ENCODE peak calls at places on chromosomes 5 and 9, in ten cellular contexts. G, U, N, J, A, L, B, C, Q and X are unnamed samples.

GRCh38 chr5:143267186-143267585 is 136.3 kb downstream of the NR3C1 start:
- DNase-seq in G (no peak), U (no peak), N (no peak), J (no peak), A (no peak), L (no peak), B (no peak), C (no peak), Q (no peak), X (no peak)

GRCh38 chr5:141517902-141518610 is 29.2 kb downstream of the PCDHGC5 start:
- DNase-seq in G (no peak), U (no peak), N (no peak), J (peak; percentile 38), A (no peak), L (peak; percentile 62), B (peak; percentile 57), C (no peak), Q (peak; percentile 95), X (no peak)

GRCh38 chr9:120628207-120628924 is 48.4 kb upstream of the CDK5RAP2 start:
- DNase-seq in G (no peak), U (no peak), N (no peak), J (no peak), A (no peak), L (no peak), B (no peak), C (no peak), Q (no peak), X (no peak)

GRCh38 chr5:93585753-93586385 is 2.8 kb downstream of the NR2F1 start:
- DNase-seq in G (no peak), U (peak; percentile 44), N (no peak), J (peak; percentile 43), A (no peak), L (peak; percentile 62), B (peak; percentile 48), C (peak; percentile 51), Q (peak; percentile 64), X (no peak)

GRCh38 chr5:15241216-15241821 is 258.7 kb upstream of the FBXL7 start:
- DNase-seq in G (no peak), U (no peak), N (no peak), J (peak; percentile 10), A (no peak), L (no peak), B (peak; percentile 25), C (no peak), Q (no peak), X (no peak)

GRCh38 chr5:157271740-157272271 is 5.9 kb downstream of the CYFIP2 start:
- DNase-seq in G (peak; percentile 90), U (no peak), N (peak; percentile 71), J (no peak), A (no peak), L (no peak), B (no peak), C (no peak), Q (no peak), X (no peak)

GRCh38 chr9:108677776-108678175 is 178.0 kb downstream of the ACTL7B start:
- DNase-seq in G (no peak), U (no peak), N (no peak), J (no peak), A (no peak), L (no peak), B (no peak), C (no peak), Q (no peak), X (no peak)

GRCh38 chr9:130137870-130138653 is 34.1 kb upstream of the NCS1 start:
- DNase-seq in G (no peak), U (peak; percentile 63), N (no peak), J (peak; percentile 97), A (peak; percentile 49), L (no peak), B (peak; percentile 93), C (peak; percentile 67), Q (peak; percentile 95), X (peak; percentile 98)

GRCh38 chr9:126411948-126412284 is 85.3 kb downstream of the MVB12B start:
- DNase-seq in G (no peak), U (no peak), N (no peak), J (no peak), A (no peak), L (no peak), B (no peak), C (no peak), Q (no peak), X (no peak)

GRCh38 chr9:120109242-120109641 is 470.7 kb downstream of the CDK5RAP2 start:
- DNase-seq in G (no peak), U (no peak), N (no peak), J (peak; percentile 24), A (no peak), L (peak; percentile 50), B (no peak), C (peak; percentile 74), Q (no peak), X (no peak)

GRCh38 chr9:90898229-90898628 is 96.6 kb downstream of the SYK start:
- DNase-seq in G (no peak), U (no peak), N (no peak), J (peak; percentile 30), A (no peak), L (no peak), B (peak; percentile 35), C (no peak), Q (peak; percentile 25), X (no peak)

DNA sequence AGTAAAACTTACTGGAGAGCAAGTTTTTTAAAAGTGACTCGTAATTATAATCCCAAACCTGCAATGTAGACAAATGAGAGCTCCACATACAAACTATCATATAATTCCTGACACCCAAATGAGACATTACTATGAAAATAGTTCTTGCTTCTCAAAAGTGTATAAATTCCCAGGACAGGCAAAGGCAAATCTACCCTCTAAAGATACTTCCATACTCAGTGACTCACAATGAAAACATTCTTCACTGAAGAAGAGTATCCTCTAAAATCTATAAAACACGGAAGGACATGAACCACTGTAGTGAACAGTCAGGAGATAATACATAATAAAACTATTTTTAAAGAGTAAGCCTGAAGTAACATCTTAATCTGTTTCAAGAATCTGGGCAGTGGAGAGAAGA is 531.9 kb upstream of the GRAMD2B start:
- DNase-seq in G (no peak), U (no peak), N (no peak), J (no peak), A (no peak), L (no peak), B (no peak), C (no peak), Q (no peak), X (no peak)
- H3K4me1 ChIP-seq in G (no peaks in the 10 kb centered on the region), U (no peaks in the 10 kb centered on the region), N (no peaks in the 10 kb centered on the region), J (no peaks in the 10 kb centered on the region), A (peaks cover 6% of the 10 kb centered on the region), L (peaks cover 4% of the 10 kb centered on the region), B (peaks cover 6% of the 10 kb centered on the region), C (no peaks in the 10 kb centered on the region), Q (no peaks in the 10 kb centered on the region), X (no peaks in the 10 kb centered on the region)

DNA sequence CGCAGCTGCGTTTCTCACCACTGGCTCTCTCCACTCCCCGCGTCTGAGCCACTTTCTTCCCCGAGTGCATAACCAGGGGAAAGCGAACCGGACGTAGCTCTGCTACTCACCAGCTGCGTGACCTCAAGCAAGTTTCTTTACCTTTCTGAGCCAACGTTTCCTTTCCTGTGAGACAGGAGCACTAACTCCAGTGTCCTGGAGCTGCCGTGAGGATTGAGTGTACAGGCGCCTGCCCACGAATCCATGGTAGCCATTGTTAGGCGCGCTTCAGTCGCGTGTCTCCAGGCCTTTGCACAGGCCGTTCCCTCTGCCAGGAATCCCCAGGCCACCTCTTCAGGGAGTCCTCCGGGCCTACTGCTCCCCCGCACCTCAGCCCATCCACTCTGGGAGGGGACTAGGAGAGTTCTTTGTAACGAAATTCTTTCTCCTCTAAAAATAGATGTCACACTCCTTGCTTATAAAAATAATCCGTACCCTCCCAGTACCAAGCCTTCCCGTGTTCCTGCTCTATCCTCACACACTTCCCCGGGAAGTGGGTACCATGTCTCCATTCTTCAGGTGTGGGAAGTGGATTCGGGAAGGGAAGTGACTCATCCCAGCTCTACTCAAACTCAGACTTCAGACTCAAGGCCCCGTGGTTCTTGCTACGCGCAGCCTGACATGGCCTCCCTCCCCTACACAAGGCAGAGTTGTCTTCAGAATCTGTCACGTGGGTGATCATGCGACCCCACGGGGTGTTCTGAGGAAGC is 16.2 kb upstream of the CRB2 start:
- DNase-seq in G (no peak), U (no peak), N (peak; percentile 9), J (no peak), A (no peak), L (no peak), B (no peak), C (no peak), Q (no peak), X (peak; percentile 33)
- H3K27ac ChIP-seq in G (peak overlapping the region; percentile 10), U (no peak overlapping the region), N (peak overlapping the region; percentile 81), J (no peak overlapping the region), A (peak overlapping the region; percentile 82), L (no peak overlapping the region), B (no peak overlapping the region), C (no peak overlapping the region), Q (no peak overlapping the region), X (no peak overlapping the region)

GRCh38 chr5:56705217-56705616 is 110.1 kb upstream of the MAP3K1 start:
- DNase-seq in G (no peak), U (no peak), N (no peak), J (no peak), A (no peak), L (no peak), B (no peak), C (no peak), Q (no peak), X (no peak)

GRCh38 chr5:56700711-56701110 is 114.6 kb upstream of the MAP3K1 start:
- DNase-seq in G (no peak), U (no peak), N (no peak), J (no peak), A (no peak), L (no peak), B (no peak), C (no peak), Q (no peak), X (no peak)

GRCh38 chr5:56699588-56699987 is 115.8 kb upstream of the MAP3K1 start:
- DNase-seq in G (no peak), U (no peak), N (no peak), J (no peak), A (no peak), L (no peak), B (no peak), C (peak; percentile 56), Q (no peak), X (no peak)

GRCh38 chr5:56706504-56706903 is 108.8 kb upstream of the MAP3K1 start:
- DNase-seq in G (no peak), U (no peak), N (no peak), J (no peak), A (no peak), L (no peak), B (no peak), C (no peak), Q (no peak), X (no peak)

DNA sequence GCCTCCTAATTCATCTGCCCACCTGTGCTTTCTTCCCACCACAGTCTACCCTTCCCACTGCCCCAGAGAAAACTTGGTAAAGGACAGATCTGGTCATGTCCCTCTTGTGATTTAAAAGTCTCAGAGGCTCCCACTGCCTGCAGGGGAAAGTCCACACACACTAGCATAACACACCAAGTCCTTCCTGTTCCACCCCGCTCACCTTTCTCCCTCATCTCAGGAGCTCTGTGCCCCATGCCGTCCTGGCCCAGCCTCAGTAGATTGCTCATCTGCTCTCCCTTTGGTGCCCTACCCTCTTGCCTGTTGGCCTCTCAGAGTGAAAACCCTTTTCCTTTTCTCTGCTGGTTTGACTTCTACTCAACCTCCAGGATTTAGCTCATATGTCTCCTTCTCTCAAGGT is 111.4 kb upstream of the MAP3K1 start:
- DNase-seq in G (no peak), U (no peak), N (no peak), J (no peak), A (no peak), L (no peak), B (no peak), C (no peak), Q (no peak), X (no peak)
- H3K27me3 ChIP-seq in G (no peaks in the 10 kb centered on the region), U (peaks cover 10% of the 10 kb centered on the region), N (no peaks in the 10 kb centered on the region), J (peaks cover 14% of the 10 kb centered on the region), A (no peaks in the 10 kb centered on the region), L (peaks cover 9% of the 10 kb centered on the region), B (no peaks in the 10 kb centered on the region), C (peaks cover 28% of the 10 kb centered on the region), Q (peaks cover 2% of the 10 kb centered on the region), X (peaks cover 9% of the 10 kb centered on the region)

GRCh38 chr5:40386293-40386692 is 293.4 kb upstream of the PTGER4 start:
- DNase-seq in G (no peak), U (no peak), N (no peak), J (no peak), A (no peak), L (no peak), B (no peak), C (no peak), Q (no peak), X (peak; percentile 12)
- H3K4me1 ChIP-seq in G (peaks cover 50% of the 10 kb centered on the region), U (peaks cover 11% of the 10 kb centered on the region), N (peaks cover 62% of the 10 kb centered on the region), J (peaks cover 16% of the 10 kb centered on the region), A (no peaks in the 10 kb centered on the region), L (no peaks in the 10 kb centered on the region), B (no peaks in the 10 kb centered on the region), C (no peaks in the 10 kb centered on the region), Q (no peaks in the 10 kb centered on the region), X (peaks cover 12% of the 10 kb centered on the region)